ENCODE peak calls at places on chromosomes 16 and 17, in seven cellular contexts. M is activated naive CD8-positive, alpha-beta T cell treated with anti-CD3 and anti-CD28 coated beads for 36 hours; Y is progenitor cell of endocrine pancreas; Z is head of caudate nucleus; J is Right ventricle myocardium superior; A is ACHN; S is activated T-cell treated with anti-CD3 and anti-CD28 coated beads for 24 hours. C is an unnamed sample.

GRCh38 chr16:65572156-65572555 is 450.3 kb upstream of the CDH11 start:
- DNase-seq in M (no peak), Y (no peak), Z (no peak), J (no peak), A (no peak), S (no peak), C (no peak)

GRCh38 chr17:17682293-17682736 is 1.1 kb downstream of the RAI1 start:
- DNase-seq in M (peak; percentile 74), Y (no peak), Z (peak; percentile 54), J (no peak), A (peak; percentile 55), S (peak; percentile 24), C (peak; percentile 70)

GRCh38 chr16:66459878-66460277 is 32.8 kb downstream of the BEAN1 start:
- DNase-seq in M (no peak), Y (no peak), Z (no peak), J (no peak), A (no peak), S (no peak), C (no peak)

GRCh38 chr17:2400474-2400866 is 390 bp downstream of the MNT start:
- DNase-seq in M (peak; percentile 77), Y (peak; percentile 49), Z (peak; percentile 54), J (peak; percentile 75), A (peak; percentile 63), S (peak; percentile 47), C (peak; percentile 79)

GRCh38 chr16:87831421-87832136 is 37.7 kb downstream of the SLC7A5 start:
- DNase-seq in M (no peak), Y (no peak), Z (no peak), J (no peak), A (no peak), S (no peak), C (no peak)

GRCh38 chr17:20073056-20073979 is 64.2 kb downstream of the SPECC1 start:
- DNase-seq in M (peak; percentile 27), Y (no peak), Z (peak; percentile 49), J (peak; percentile 80), A (no peak), S (peak; percentile 20), C (no peak)

GRCh38 chr17:27370776-27371175 is 76.9 kb downstream of the WSB1 start:
- DNase-seq in M (no peak), Y (no peak), Z (no peak), J (no peak), A (no peak), S (no peak), C (no peak)

GRCh38 chr16:22206847-22207714 is 1.0 kb downstream of the EEF2K start:
- DNase-seq in M (peak; percentile 88), Y (no peak), Z (peak; percentile 61), J (peak; percentile 95), A (peak; percentile 70), S (peak; percentile 63), C (peak; percentile 65)

GRCh38 chr16:356756-357155 is 4.2 kb upstream of the AXIN1 start:
- DNase-seq in M (no peak), Y (no peak), Z (no peak), J (no peak), A (no peak), S (no peak), C (no peak)

GRCh38 chr16:4663756-4664465 is 29.5 kb upstream of the NUDT16L1 start:
- DNase-seq in M (no peak), Y (no peak), Z (no peak), J (peak; percentile 67), A (no peak), S (no peak), C (no peak)

GRCh38 chr17:74362811-74363498 is 1.3 kb upstream of the BTBD17 start:
- DNase-seq in M (no peak), Y (no peak), Z (no peak), J (no peak), A (no peak), S (no peak), C (no peak)

GRCh38 chr16:28537964-28538732 is 626 bp downstream of the NUPR1 start:
- DNase-seq in M (no peak), Y (no peak), Z (no peak), J (peak; percentile 43), A (no peak), S (no peak), C (no peak)

GRCh38 chr16:49637933-49638695 is 217.8 kb downstream of the ZNF423 start:
- DNase-seq in M (no peak), Y (no peak), Z (no peak), J (no peak), A (no peak), S (no peak), C (no peak)

GRCh38 chr17:13508916-13509315 is 92.8 kb downstream of the HS3ST3A1 start:
- DNase-seq in M (no peak), Y (no peak), Z (no peak), J (no peak), A (peak; percentile 10), S (no peak), C (no peak)

GRCh38 chr16:4290236-4290830 is 17.5 kb upstream of the TFAP4 start:
- DNase-seq in M (no peak), Y (no peak), Z (no peak), J (no peak), A (peak; percentile 67), S (no peak), C (no peak)

GRCh38 chr17:3976675-3977171 is 12.5 kb upstream of the ATP2A3 start:
- DNase-seq in M (no peak), Y (no peak), Z (no peak), J (peak; percentile 90), A (no peak), S (no peak), C (no peak)

GRCh38 chr17:31200287-31200686 is 96.8 kb downstream of the OMG start:
- DNase-seq in M (no peak), Y (no peak), Z (no peak), J (no peak), A (no peak), S (no peak), C (no peak)

GRCh38 chr16:78763821-78764440 is 664.5 kb downstream of the WWOX start:
- DNase-seq in M (no peak), Y (no peak), Z (no peak), J (no peak), A (no peak), S (no peak), C (no peak)

GRCh38 chr17:32626371-32626770 is 139.6 kb downstream of the CDK5R1 start:
- DNase-seq in M (no peak), Y (no peak), Z (no peak), J (no peak), A (no peak), S (no peak), C (no peak)

GRCh38 chr17:72996791-72997190 is 95.7 kb downstream of the SLC39A11 start:
- DNase-seq in M (no peak), Y (no peak), Z (no peak), J (no peak), A (no peak), S (no peak), C (no peak)

GRCh38 chr17:4607773-4608187 is 23.5 kb downstream of the SMTNL2 start:
- DNase-seq in M (no peak), Y (no peak), Z (no peak), J (peak; percentile 84), A (no peak), S (no peak), C (no peak)

GRCh38 chr17:50212121-50212843 is 10.9 kb upstream of the COL1A1 start:
- DNase-seq in M (no peak), Y (no peak), Z (no peak), J (no peak), A (no peak), S (no peak), C (no peak)

GRCh38 chr16:50457423-50457822 is 88.6 kb upstream of the BRD7 start:
- DNase-seq in M (no peak), Y (no peak), Z (no peak), J (no peak), A (no peak), S (no peak), C (no peak)

GRCh38 chr17:50830994-50831393 is 4.4 kb upstream of the WFIKKN2 start:
- DNase-seq in M (no peak), Y (no peak), Z (no peak), J (no peak), A (no peak), S (no peak), C (no peak)

C was measured in OCI-LY7.